ENCODE peak calls at places on chromosomes 13 and 19, in four cellular contexts. R, G, L and I are unnamed samples.

GRCh38 chr13:35727881-35728280 is 251.4 kb upstream of the MAB21L1 start:
- DNase-seq in G (no peak), L (no peak), R (no peak), I (no peak)

GRCh38 chr19:12774588-12775555 is at the start of gene HOOK2:
- DNase-seq in G (no peak), R (peak; percentile 98), L (peak; percentile 95), I (peak; percentile 37)

GRCh38 chr13:64819081-64819480 is 2411.1 kb downstream of the PCDH9 start:
- DNase-seq in G (no peak), R (no peak), L (no peak), I (no peak)

GRCh38 chr19:16325671-16326400 is 1.2 kb downstream of the KLF2 start:
- DNase-seq in R (peak; percentile 50), G (peak; percentile 57), L (no peak), I (peak; percentile 86)

GRCh38 chr19:1259873-1260748 is 9.0 kb upstream of the CIRBP start:
- DNase-seq in R (no peak), L (no peak), G (peak; percentile 64), I (peak; percentile 37)

GRCh38 chr19:10207026-10207425 is 12.3 kb upstream of the DNMT1 start:
- DNase-seq in R (no peak), L (no peak), G (no peak), I (no peak)

GRCh38 chr19:29761575-29762225 is 46.6 kb upstream of the C19orf12 start:
- DNase-seq in L (no peak), G (no peak), R (no peak), I (no peak)

GRCh38 chr19:18416778-18417249 is 2.4 kb upstream of the SSBP4 start:
- DNase-seq in L (no peak), G (no peak), R (peak; percentile 94), I (peak; percentile 92)

GRCh38 chr19:17243854-17244617 is 1.7 kb downstream of the NR2F6 start:
- DNase-seq in R (peak; percentile 73), G (peak; percentile 37), L (no peak), I (peak; percentile 76)

GRCh38 chr19:40241809-40242384 is 15.4 kb upstream of the CCNP start:
- DNase-seq in G (no peak), R (no peak), L (no peak), I (no peak)

GRCh38 chr13:48235100-48235813 is 2.3 kb downstream of the ITM2B start:
- DNase-seq in L (no peak), R (peak; percentile 27), G (peak; percentile 19), I (peak; percentile 42)

GRCh38 chr13:100883453-100883852 is 208.9 kb upstream of the TMTC4 start:
- DNase-seq in G (no peak), R (no peak), L (no peak), I (no peak)

GRCh38 chr19:57888107-57888493 is 737 bp downstream of the ZNF814 start:
- DNase-seq in R (no peak), L (no peak), G (peak; percentile 5), I (no peak)

GRCh38 chr13:60431108-60431700 is 34.2 kb downstream of the TDRD3 start:
- DNase-seq in L (peak; percentile 46), G (peak; percentile 63), R (peak; percentile 69), I (peak; percentile 59)

DNA sequence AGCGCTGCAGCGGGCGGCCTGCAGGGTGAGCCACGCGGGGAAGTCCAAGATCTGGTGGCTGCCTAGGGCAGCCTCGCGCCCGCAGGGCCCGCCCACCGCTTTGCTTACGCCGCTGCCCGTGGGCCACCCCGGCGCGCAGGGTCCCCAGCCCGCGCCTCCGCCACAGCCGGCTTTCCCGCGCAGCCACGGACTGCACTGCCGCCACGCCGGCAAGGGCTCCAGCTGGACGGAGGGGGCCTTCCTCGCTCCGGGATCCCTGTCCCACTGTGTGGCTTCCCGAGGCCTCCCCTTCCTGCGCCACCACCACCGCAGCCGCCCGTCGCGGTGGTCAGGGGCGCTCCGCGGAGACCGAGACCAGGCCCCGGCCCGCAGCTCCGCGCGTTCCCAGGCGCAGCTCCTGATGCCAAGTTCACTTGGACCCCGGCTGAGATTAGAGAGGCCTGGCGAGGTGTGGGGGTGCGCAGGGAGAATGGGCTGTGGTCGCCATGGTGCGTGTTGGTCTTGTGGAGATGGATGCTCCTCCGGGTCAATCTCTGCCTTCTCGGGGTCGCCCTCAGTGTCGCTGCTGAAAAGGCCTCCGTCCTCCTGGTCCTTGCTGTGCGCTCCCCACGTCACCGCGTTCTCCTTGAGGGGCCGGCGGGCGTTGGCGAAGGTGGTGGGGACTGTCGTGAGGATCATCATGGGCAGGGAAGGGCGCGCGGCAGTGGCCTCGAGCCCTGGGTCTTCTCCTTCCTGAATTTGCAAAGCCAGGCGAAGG is 17.9 kb upstream of the RNF17 start:
- DNase-seq in R (no peak), G (no peak), L (no peak), I (peak; percentile 31)
- H3K4me2 ChIP-seq in R (peak overlapping the region; percentile 95), G (no peak overlapping the region), L (no peak overlapping the region), I (peak overlapping the region; percentile 90)

GRCh38 chr19:48630289-48631036 is 6.7 kb downstream of the DBP start:
- DNase-seq in G (no peak), L (no peak), R (peak; percentile 89), I (peak; percentile 80)

GRCh38 chr19:48628486-48629296 is 8.5 kb downstream of the DBP start:
- DNase-seq in R (peak; percentile 8), L (no peak), G (no peak), I (no peak)

GRCh38 chr19:48627865-48628314 is 8.6 kb downstream of the SPHK2 start:
- DNase-seq in R (peak; percentile 6), G (no peak), L (no peak), I (no peak)

GRCh38 chr19:48629599-48630288 is 7.4 kb downstream of the DBP start:
- DNase-seq in G (no peak), L (peak; percentile 96), R (peak; percentile 79), I (peak; percentile 95)

DNA sequence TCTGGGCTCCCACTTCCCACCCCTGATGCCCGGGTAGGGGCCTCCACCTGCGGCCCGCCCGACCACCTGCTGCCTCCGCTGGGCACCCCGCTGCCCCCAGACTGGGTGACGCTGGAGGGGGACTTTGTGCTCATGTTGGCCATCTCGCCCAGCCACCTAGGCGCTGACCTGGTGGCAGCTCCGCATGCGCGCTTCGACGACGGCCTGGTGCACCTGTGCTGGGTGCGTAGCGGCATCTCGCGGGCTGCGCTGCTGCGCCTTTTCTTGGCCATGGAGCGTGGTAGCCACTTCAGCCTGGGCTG is 7.9 kb downstream of the DBP start:
- DNase-seq in G (no peak), R (no peak), L (no peak), I (no peak)
- H3K4me1 ChIP-seq in G (peaks cover 22% of the 10 kb centered on the region), R (peaks cover 41% of the 10 kb centered on the region), L (peaks cover 45% of the 10 kb centered on the region), I (peaks cover 15% of the 10 kb centered on the region)

GRCh38 chr19:55528030-55528801 is 8.7 kb downstream of the SBK2 start:
- DNase-seq in R (peak; percentile 37), L (no peak), G (no peak), I (no peak)
- H3K4me2 ChIP-seq in R (peak overlapping the region; percentile 20), L (no peak overlapping the region), G (no peak overlapping the region), I (peak overlapping the region; percentile 24)

DNA sequence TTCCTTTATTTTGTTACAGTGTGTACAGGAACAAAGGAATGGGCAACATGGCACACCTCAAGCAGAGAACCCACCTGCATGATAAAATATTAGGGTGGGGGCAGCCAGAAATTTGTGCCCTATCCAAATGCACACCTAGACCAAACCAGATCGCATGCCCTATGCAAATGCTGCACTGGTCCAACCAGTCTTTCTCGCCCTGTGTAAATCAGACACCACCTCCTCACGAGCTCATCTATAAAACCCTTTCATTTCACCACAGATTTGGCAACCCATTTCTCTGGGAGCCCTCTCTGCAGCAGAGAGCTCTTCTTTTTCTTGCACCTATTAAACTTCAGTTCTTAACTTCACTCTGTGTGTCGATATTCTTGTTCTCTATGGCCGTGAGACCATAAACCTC is 1559.2 kb downstream of the SLITRK1 start:
- DNase-seq in G (no peak), L (no peak), R (no peak), I (no peak)
- H3K4me1 ChIP-seq in G (no peaks in the 10 kb centered on the region), L (no peaks in the 10 kb centered on the region), R (peaks cover 3% of the 10 kb centered on the region), I (no peaks in the 10 kb centered on the region)

GRCh38 chr19:8673281-8673891 is 25.2 kb downstream of the ACTL9 start:
- DNase-seq in L (no peak), R (no peak), G (peak; percentile 46), I (no peak)
- H3K4me2 ChIP-seq in L (no peak overlapping the region), R (no peak overlapping the region), G (no peak overlapping the region), I (no peak overlapping the region)

GRCh38 chr19:5943623-5944022 is 29.6 kb downstream of the CAPS start:
- DNase-seq in L (no peak), G (no peak), R (peak; percentile 32), I (no peak)

GRCh38 chr19:5949792-5950305 is 28.1 kb downstream of the RANBP3 start:
- DNase-seq in G (peak; percentile 95), L (no peak), R (no peak), I (no peak)

GRCh38 chr19:5948697-5949564 is 29.0 kb downstream of the RANBP3 start:
- DNase-seq in G (no peak), R (no peak), L (no peak), I (no peak)

GRCh38 chr19:5950744-5951143 is 27.2 kb downstream of the RANBP3 start:
- DNase-seq in R (no peak), G (peak; percentile 34), L (no peak), I (peak; percentile 69)

DNA sequence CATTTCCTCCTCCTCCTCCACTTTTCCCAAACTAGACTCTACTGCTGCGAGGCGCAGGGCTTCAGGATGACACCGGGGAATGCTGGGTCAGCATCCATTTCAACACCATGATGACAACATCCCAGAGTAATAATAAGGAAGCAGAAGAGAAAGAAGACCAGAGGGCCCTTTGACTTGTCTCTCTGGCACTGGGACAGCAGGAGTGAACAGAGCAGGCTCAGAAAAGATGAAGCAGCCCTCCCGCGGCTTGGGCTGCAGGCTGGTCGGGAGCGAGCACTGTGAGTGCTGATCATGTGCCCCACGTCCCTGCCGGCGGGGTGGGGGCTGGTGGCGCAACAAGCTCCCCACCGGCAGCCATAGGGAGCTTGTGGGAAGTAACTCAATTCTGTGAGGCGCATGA is 30.5 kb downstream of the RANBP3 start:
- DNase-seq in L (no peak), G (no peak), R (peak; percentile 48), I (no peak)
- H3K4me1 ChIP-seq in L (no peaks in the 10 kb centered on the region), G (peaks cover 53% of the 10 kb centered on the region), R (peaks cover 58% of the 10 kb centered on the region), I (peaks cover 48% of the 10 kb centered on the region)

GRCh38 chr13:46575321-46575721 is 22.4 kb downstream of the LRCH1 start:
- DNase-seq in G (no peak), L (no peak), R (peak; percentile 37), I (no peak)
- H3K4me2 ChIP-seq in G (no peak overlapping the region), L (no peak overlapping the region), R (peak overlapping the region; percentile 28), I (no peak overlapping the region)

DNA sequence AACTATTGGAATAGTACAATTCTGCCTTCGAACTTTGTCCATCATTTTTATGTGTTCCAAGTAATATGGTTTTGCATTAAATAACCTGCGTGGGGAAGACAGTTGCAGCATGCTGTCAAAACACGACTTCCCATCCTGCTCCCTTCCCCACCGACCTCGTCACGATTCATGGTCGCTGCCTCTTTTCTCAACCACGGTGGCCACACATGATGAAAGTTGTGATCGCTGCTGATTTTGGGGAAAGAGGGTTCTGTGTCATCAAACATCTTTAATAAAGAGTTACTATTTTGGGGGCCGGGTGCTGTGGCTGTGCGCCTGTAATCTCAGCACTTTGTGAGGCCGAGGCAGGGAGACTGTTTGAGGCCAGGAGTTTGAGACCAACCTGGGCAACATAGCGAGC is 4.0 kb upstream of the SLC7A9 start:
- DNase-seq in R (no peak), G (no peak), L (no peak), I (no peak)
- H3K4me1 ChIP-seq in R (peaks cover 6% of the 10 kb centered on the region), G (no peaks in the 10 kb centered on the region), L (no peaks in the 10 kb centered on the region), I (peaks cover 4% of the 10 kb centered on the region)

DNA sequence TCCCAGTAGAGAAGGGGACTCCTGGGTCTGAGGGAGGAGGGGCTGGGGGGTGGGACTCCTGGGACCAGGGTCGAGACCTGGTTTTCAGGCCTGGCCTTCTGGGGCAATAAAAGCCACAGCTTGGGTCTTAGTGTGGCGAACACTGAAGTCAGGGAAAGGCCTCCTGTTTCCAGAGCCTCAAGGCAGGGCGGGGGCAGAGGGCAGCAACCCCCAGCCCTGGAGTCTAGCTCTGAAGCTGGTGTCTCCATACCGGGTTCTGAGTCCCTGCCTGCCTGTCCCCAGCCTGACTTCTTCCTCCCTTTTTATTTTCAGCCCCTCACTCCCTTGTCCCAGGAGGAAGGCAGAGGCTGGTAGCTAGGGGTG is 291 bp upstream of the GRIN2D start:
- DNase-seq in R (no peak), G (no peak), L (no peak), I (no peak)
- H3K4me2 ChIP-seq in R (peak overlapping the region; percentile 95), G (no peak overlapping the region), L (peak overlapping the region; percentile 87), I (peak overlapping the region; percentile 86)